ENCODE peak calls at places on chromosome 7, in eight cellular contexts. F is endothelial cell of umbilical vein; I is body of pancreas; J is AG04450; V is CD8-positive, alpha-beta T cell; U is Panc1; D is H1; P is GM23338. H is an unnamed sample. For H3K27me3, the result is how much of the 10 kb centered on the place peaks cover.

GRCh38 chr7:75039166-75039565 is 34.4 kb downstream of the RCC1L start:
- DNase-seq in F (peak), I (no peak), J (no peak), V (no peak), U (no peak), D (no peak), P (no peak), H (no peak)

GRCh38 chr7:69967152-69967591 is 368.9 kb downstream of the AUTS2 start:
- DNase-seq in F (no peak), I (no peak), J (no peak), V (no peak), U (no peak), D (no peak), P (peak), H (peak)

GRCh38 chr7:69906309-69906995 is 308.2 kb downstream of the AUTS2 start:
- DNase-seq in F (no peak), I (no peak), J (no peak), V (no peak), U (no peak), D (no peak), P (no peak), H (no peak)

GRCh38 chr7:50721160-50721559 is 61.5 kb downstream of the GRB10 start:
- DNase-seq in F (peak), I (no peak), J (no peak), V (no peak), U (no peak), D (no peak), P (no peak), H (no peak)

GRCh38 chr7:139804571-139804970 is 24.5 kb upstream of the TBXAS1 start:
- DNase-seq in F (no peak), I (no peak), J (no peak), V (no peak), U (no peak), D (no peak), P (no peak), H (no peak)

GRCh38 chr7:100407285-100408180 is 21.0 kb downstream of the ZCWPW1 start:
- DNase-seq in F (peak), I (peak), J (peak), V (no peak), U (peak), D (peak), P (peak), H (no peak)

GRCh38 chr7:39271386-39271785 is 293.7 kb downstream of the POU6F2 start:
- DNase-seq in F (no peak), I (peak), J (no peak), V (no peak), U (no peak), D (no peak), P (peak), H (peak)

GRCh38 chr7:24419070-24419469 is 135.1 kb downstream of the NPY start:
- DNase-seq in F (no peak), I (no peak), J (no peak), V (no peak), U (no peak), D (no peak), P (peak), H (no peak)

GRCh38 chr7:117588352-117588794 is 108.5 kb downstream of the CFTR start:
- DNase-seq in F (peak), I (no peak), J (peak), V (no peak), U (no peak), D (no peak), P (no peak), H (no peak)

GRCh38 chr7:141619745-141620144 is 68.5 kb downstream of the AGK start:
- DNase-seq in F (peak), I (no peak), J (no peak), V (no peak), U (no peak), D (no peak), P (no peak), H (no peak)

GRCh38 chr7:39392151-39392550 is 174.1 kb upstream of the YAE1 start:
- DNase-seq in F (no peak), I (no peak), J (no peak), V (no peak), U (no peak), D (no peak), P (no peak), H (no peak)

GRCh38 chr7:140734096-140734495 is 37.6 kb downstream of the NDUFB2 start:
- DNase-seq in F (no peak), I (no peak), J (no peak), V (no peak), U (no peak), D (no peak), P (no peak), H (no peak)

GRCh38 chr7:48875300-48875916 is 48.9 kb upstream of the CDC14C start:
- DNase-seq in F (no peak), I (peak), J (no peak), V (no peak), U (peak), D (peak), P (peak), H (peak)
- TF ChIP-seq CTCF in F (no peak), I (no peak), J (peak), V (no peak), U (peak), D (peak), P (peak), H (peak)

DNA sequence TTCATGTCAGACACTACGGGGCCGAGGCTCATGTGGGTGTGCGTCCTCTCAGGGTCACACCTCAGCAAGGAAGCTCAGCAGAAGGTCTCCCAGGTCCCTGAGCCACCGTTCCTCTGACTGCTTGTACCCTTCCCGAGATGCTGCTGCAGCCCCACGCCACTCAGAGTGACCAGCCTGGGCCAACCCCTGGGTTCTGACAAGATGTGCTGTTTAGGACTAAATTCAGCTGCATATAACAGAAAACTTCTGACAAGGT is 512.5 kb downstream of the DNAJB6 start:
- DNase-seq in F (no peak), I (no peak), J (no peak), V (no peak), U (no peak), D (no peak), P (no peak), H (no peak)
- H3K27me3 ChIP-seq in F (under half), I (under half), J (under half), V (under half), U (under half), D (under half), P (under half), H (under half)

DNA sequence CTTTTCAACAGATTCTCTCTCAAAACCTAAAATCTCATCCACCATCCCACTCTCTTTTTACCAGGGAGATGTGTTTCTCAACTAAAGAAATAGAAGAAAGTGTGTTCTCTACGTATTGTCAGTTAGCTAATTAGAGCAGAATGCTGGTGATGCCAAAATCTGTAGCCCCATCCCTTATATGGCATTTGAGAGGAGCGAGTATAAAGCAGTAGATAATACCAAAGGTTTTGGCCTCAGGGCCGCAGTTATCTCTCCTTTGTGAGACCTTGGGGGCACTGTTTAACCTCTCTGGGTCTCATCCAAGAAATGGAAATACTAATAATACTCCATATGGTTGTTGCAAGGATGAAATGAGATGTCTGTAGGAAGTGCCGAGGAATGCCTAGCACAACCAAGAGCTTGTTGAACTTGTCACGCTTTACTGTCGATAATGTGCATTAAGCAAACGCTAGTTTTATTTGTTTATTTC is 456 bp upstream of the DLD start:
- DNase-seq in F (no peak), I (no peak), J (no peak), V (no peak), U (no peak), D (no peak), P (peak), H (no peak)
- TF ChIP-seq CTCF in F (no peak), I (no peak), J (no peak), V (no peak), U (no peak), D (no peak), P (no peak), H (no peak)

GRCh38 chr7:19107142-19107391 is 10.4 kb downstream of the TWIST1 start:
- DNase-seq in F (no peak), I (no peak), J (no peak), V (no peak), U (no peak), D (no peak), P (no peak), H (no peak)
- H3K27me3 ChIP-seq in F (half or more), I (under half), J (under half), V (under half), U (under half), D (half or more), P (half or more), H (half or more)

GRCh38 chr7:82249979-82250378 is 193.6 kb downstream of the CACNA2D1 start:
- DNase-seq in F (no peak), I (no peak), J (no peak), V (no peak), U (no peak), D (no peak), P (no peak), H (no peak)

GRCh38 chr7:82250598-82250997 is 193.0 kb downstream of the CACNA2D1 start:
- DNase-seq in F (no peak), I (no peak), J (no peak), V (no peak), U (no peak), D (no peak), P (no peak), H (no peak)

GRCh38 chr7:82244947-82245346 is 198.6 kb downstream of the CACNA2D1 start:
- DNase-seq in F (no peak), I (no peak), J (no peak), V (no peak), U (no peak), D (no peak), P (no peak), H (no peak)

GRCh38 chr7:82247814-82248433 is 195.7 kb downstream of the CACNA2D1 start:
- DNase-seq in F (no peak), I (no peak), J (no peak), V (no peak), U (no peak), D (no peak), P (peak), H (no peak)
- TF ChIP-seq CTCF in F (peak), I (no peak), J (peak), V (no peak), U (peak), D (peak), P (peak), H (peak)